ENCODE peak calls at places on chromosomes 5 and 9, in nine cellular contexts. C, S, Z, R, N, M, Y, J and L are unnamed samples.

GRCh38 chr5:159310492-159310891 is 19.8 kb downstream of the IL12B start:
- DNase-seq in R (no peak), S (peak; percentile 26), Z (no peak), J (no peak), Y (peak; percentile 6), N (no peak), C (peak; percentile 40), M (no peak), L (no peak)

GRCh38 chr9:92097997-92098482 is 17.2 kb downstream of the SPTLC1 start:
- DNase-seq in N (no peak), C (peak; percentile 21), Y (no peak), Z (no peak), J (no peak), S (peak; percentile 86), R (no peak), M (peak; percentile 28), L (no peak)

GRCh38 chr5:73233461-73234151 is 60.6 kb downstream of the TMEM174 start:
- DNase-seq in N (no peak), Z (no peak), R (no peak), C (no peak), Y (no peak), M (no peak), S (no peak), J (no peak), L (no peak)

GRCh38 chr5:74199436-74200210 is 440.9 kb downstream of the ENC1 start:
- DNase-seq in Y (no peak), R (no peak), M (no peak), J (no peak), C (no peak), Z (no peak), N (peak; percentile 65), S (no peak), L (no peak)

GRCh38 chr5:74660863-74661262 is 20.3 kb upstream of the ENC1 start:
- DNase-seq in Z (no peak), J (no peak), R (no peak), S (no peak), C (no peak), M (no peak), Y (no peak), N (no peak), L (no peak)

GRCh38 chr9:21102311-21102710 is 24.6 kb upstream of the IFNB1 start:
- DNase-seq in S (no peak), J (no peak), R (no peak), Y (no peak), Z (no peak), C (no peak), N (peak; percentile 21), M (no peak), L (no peak)

GRCh38 chr9:137540536-137540935 is 9.7 kb downstream of the PNPLA7 start:
- DNase-seq in N (no peak), Z (no peak), S (no peak), Y (no peak), R (no peak), J (no peak), M (no peak), C (no peak), L (no peak)

GRCh38 chr9:91483189-91483691 is 59.6 kb upstream of the NFIL3 start:
- DNase-seq in J (no peak), Z (no peak), C (no peak), N (peak; percentile 47), Y (no peak), M (no peak), R (no peak), S (peak; percentile 58), L (no peak)

GRCh38 chr5:54024466-54024865 is 285.9 kb downstream of the ARL15 start:
- DNase-seq in J (no peak), Y (no peak), C (no peak), Z (no peak), M (no peak), N (no peak), S (no peak), R (peak; percentile 37), L (no peak)

GRCh38 chr5:119405444-119405843 is 46.9 kb upstream of the HSD17B4 start:
- DNase-seq in Y (no peak), J (no peak), C (no peak), N (no peak), R (no peak), Z (no peak), M (no peak), S (no peak), L (peak; percentile 10)

GRCh38 chr5:148790545-148791333 is 35.7 kb upstream of the ADRB2 start:
- DNase-seq in R (no peak), N (no peak), S (no peak), Z (no peak), J (no peak), Y (no peak), C (no peak), M (no peak), L (no peak)

GRCh38 chr9:6106576-6107339 is 91.3 kb upstream of the RANBP6 start:
- DNase-seq in M (no peak), S (no peak), R (no peak), Y (no peak), C (no peak), N (peak; percentile 30), J (no peak), Z (peak; percentile 24), L (peak; percentile 50)

GRCh38 chr9:136244776-136245193 is 827 bp downstream of the QSOX2 start:
- DNase-seq in J (no peak), Y (no peak), C (no peak), Z (no peak), N (no peak), R (no peak), M (no peak), S (no peak), L (no peak)

GRCh38 chr9:3040761-3041160 is 196.9 kb upstream of the PUM3 start:
- DNase-seq in C (no peak), M (no peak), S (no peak), N (no peak), Y (no peak), Z (no peak), J (no peak), R (no peak), L (no peak)

GRCh38 chr9:136711751-136712689 is at the start of gene DIPK1B:
- DNase-seq in Y (no peak), R (no peak), C (no peak), M (no peak), S (no peak), Z (no peak), J (no peak), N (no peak), L (no peak)

GRCh38 chr5:115586525-115587146 is 15.6 kb downstream of the TICAM2 start:
- DNase-seq in Z (peak; percentile 51), Y (no peak), N (no peak), S (no peak), M (no peak), J (no peak), C (no peak), R (no peak), L (peak; percentile 18)

GRCh38 chr5:1409386-1410110 is 35.7 kb downstream of the SLC6A3 start:
- DNase-seq in J (no peak), Y (no peak), S (no peak), M (no peak), C (peak; percentile 8), R (no peak), N (no peak), Z (no peak), L (peak; percentile 67)

GRCh38 chr5:150615141-150615699 is 25.2 kb upstream of the SYNPO start:
- DNase-seq in S (peak; percentile 86), Z (no peak), R (no peak), J (no peak), Y (no peak), N (no peak), M (no peak), C (no peak), L (no peak)

GRCh38 chr5:147508711-147509040 is 1.2 kb downstream of the DPYSL3 start:
- DNase-seq in Y (no peak), C (no peak), S (no peak), Z (no peak), J (no peak), N (no peak), R (no peak), M (no peak), L (no peak)

GRCh38 chr5:149526855-149527590 is 24.2 kb downstream of the CSNK1A1 start:
- DNase-seq in R (no peak), S (peak; percentile 29), C (no peak), Y (no peak), J (no peak), Z (no peak), N (no peak), M (no peak), L (no peak)

GRCh38 chr5:159504857-159505304 is 174.6 kb upstream of the IL12B start:
- DNase-seq in C (no peak), Z (no peak), Y (no peak), M (no peak), J (no peak), R (no peak), N (peak; percentile 72), S (peak; percentile 35), L (no peak)

GRCh38 chr5:67211926-67212325 is 15.3 kb upstream of the CD180 start:
- DNase-seq in N (peak; percentile 45), M (no peak), Z (peak; percentile 48), J (no peak), S (no peak), Y (no peak), R (peak; percentile 74), C (no peak), L (no peak)

GRCh38 chr5:78360674-78361225 is 333 bp downstream of the SCAMP1 start:
- DNase-seq in S (peak; percentile 56), N (no peak), J (no peak), Y (peak; percentile 67), C (peak; percentile 35), Z (no peak), R (no peak), M (peak; percentile 48), L (peak; percentile 71)

GRCh38 chr9:70407081-70407503 is 7.4 kb downstream of the KLF9 start:
- DNase-seq in M (no peak), S (no peak), Z (peak; percentile 23), C (no peak), J (no peak), N (peak; percentile 96), R (peak; percentile 83), Y (no peak), L (no peak)

GRCh38 chr5:123810253-123810652 is 298.3 kb downstream of the CSNK1G3 start:
- DNase-seq in Z (no peak), N (no peak), R (no peak), J (no peak), Y (no peak), S (peak; percentile 29), M (no peak), C (no peak), L (no peak)